ENCODE peak calls at places on chromosomes 12 and 14, in five cellular contexts. One of them, this sample, is unnamed.

GRCh38 chr12:32455607-32456063 is 56.3 kb downstream of the FGD4 start:
- DNase-seq in mesenchymal stem cell: peak
- DNase-seq in mammary epithelial cell: peak
- DNase-seq in GM23248: peak
- DNase-seq in SK-N-SH: peak
- DNase-seq in this sample: peak

GRCh38 chr12:28780096-28780495 is 369.0 kb upstream of the FAR2 start:
- DNase-seq in mammary epithelial cell: peak
- DNase-seq in SK-N-SH: no peak
- DNase-seq in mesenchymal stem cell: peak
- DNase-seq in GM23248: peak
- DNase-seq in this sample: no peak

GRCh38 chr14:30251557-30252100 is 307.3 kb upstream of the G2E3 start:
- DNase-seq in SK-N-SH: no peak
- DNase-seq in GM23248: no peak
- DNase-seq in mammary epithelial cell: no peak
- DNase-seq in mesenchymal stem cell: no peak
- DNase-seq in this sample: no peak

GRCh38 chr12:31005944-31006361 is 67.7 kb upstream of the DDX11 start:
- DNase-seq in GM23248: peak
- DNase-seq in mammary epithelial cell: peak
- DNase-seq in SK-N-SH: peak
- DNase-seq in mesenchymal stem cell: peak
- DNase-seq in this sample: peak

GRCh38 chr12:47554046-47554653 is 151.7 kb downstream of the RPAP3 start:
- DNase-seq in GM23248: no peak
- DNase-seq in mesenchymal stem cell: no peak
- DNase-seq in SK-N-SH: no peak
- DNase-seq in mammary epithelial cell: no peak
- DNase-seq in this sample: no peak

GRCh38 chr12:104632724-104633181 is 176.0 kb downstream of the CHST11 start:
- DNase-seq in SK-N-SH: no peak
- DNase-seq in mesenchymal stem cell: peak
- DNase-seq in GM23248: peak
- DNase-seq in mammary epithelial cell: no peak
- DNase-seq in this sample: no peak

GRCh38 chr12:6133642-6134041 is 9.2 kb upstream of the VWF start:
- DNase-seq in mammary epithelial cell: no peak
- DNase-seq in GM23248: no peak
- DNase-seq in mesenchymal stem cell: no peak
- DNase-seq in SK-N-SH: no peak
- DNase-seq in this sample: no peak

GRCh38 chr12:52561880-52562449 is 9.0 kb upstream of the KRT71 start:
- DNase-seq in GM23248: peak
- DNase-seq in SK-N-SH: no peak
- DNase-seq in mesenchymal stem cell: peak
- DNase-seq in mammary epithelial cell: no peak
- DNase-seq in this sample: no peak

GRCh38 chr12:10354071-10354470 is 35.8 kb downstream of the KLRK1 start:
- DNase-seq in mesenchymal stem cell: no peak
- DNase-seq in GM23248: no peak
- DNase-seq in mammary epithelial cell: no peak
- DNase-seq in SK-N-SH: no peak
- DNase-seq in this sample: no peak

GRCh38 chr12:24228980-24229730 is 279.7 kb upstream of the SOX5 start:
- DNase-seq in GM23248: no peak
- DNase-seq in mammary epithelial cell: no peak
- DNase-seq in SK-N-SH: no peak
- DNase-seq in mesenchymal stem cell: no peak
- DNase-seq in this sample: no peak

GRCh38 chr12:117111386-117112267 is 12.4 kb upstream of the TESC start:
- DNase-seq in GM23248: no peak
- DNase-seq in mesenchymal stem cell: no peak
- DNase-seq in mammary epithelial cell: no peak
- DNase-seq in SK-N-SH: no peak
- DNase-seq in this sample: no peak

GRCh38 chr14:71754422-71755095 is 177.7 kb upstream of the RGS6 start:
- DNase-seq in mammary epithelial cell: no peak
- DNase-seq in mesenchymal stem cell: no peak
- DNase-seq in GM23248: no peak
- DNase-seq in SK-N-SH: no peak
- DNase-seq in this sample: no peak

GRCh38 chr12:6538420-6539275 is 4.3 kb downstream of the GAPDH start:
- DNase-seq in mesenchymal stem cell: peak
- DNase-seq in mammary epithelial cell: peak
- DNase-seq in GM23248: peak
- DNase-seq in SK-N-SH: peak
- DNase-seq in this sample: peak

GRCh38 chr14:29846339-29847129 is 81.1 kb downstream of the PRKD1 start:
- DNase-seq in GM23248: no peak
- DNase-seq in mesenchymal stem cell: no peak
- DNase-seq in mammary epithelial cell: peak
- DNase-seq in SK-N-SH: no peak
- DNase-seq in this sample: no peak

GRCh38 chr12:43988838-43989560 is 153.1 kb downstream of the TMEM117 start:
- DNase-seq in mesenchymal stem cell: no peak
- DNase-seq in GM23248: peak
- DNase-seq in mammary epithelial cell: peak
- DNase-seq in SK-N-SH: no peak
- DNase-seq in this sample: peak

GRCh38 chr12:65537978-65538377 is 259.5 kb downstream of the MSRB3 start:
- DNase-seq in mesenchymal stem cell: no peak
- DNase-seq in mammary epithelial cell: peak
- DNase-seq in GM23248: no peak
- DNase-seq in SK-N-SH: no peak
- DNase-seq in this sample: no peak

GRCh38 chr14:90559811-90560492 is 163.1 kb downstream of the CALM1 start:
- DNase-seq in mesenchymal stem cell: no peak
- DNase-seq in SK-N-SH: no peak
- DNase-seq in GM23248: no peak
- DNase-seq in mammary epithelial cell: no peak
- DNase-seq in this sample: no peak

GRCh38 chr12:129081755-129082250 is 228.5 kb downstream of the GLT1D1 start:
- DNase-seq in GM23248: no peak
- DNase-seq in mesenchymal stem cell: no peak
- DNase-seq in SK-N-SH: no peak
- DNase-seq in mammary epithelial cell: no peak
- DNase-seq in this sample: no peak

GRCh38 chr12:132218915-132219314 is 74.7 kb downstream of the NOC4L start:
- DNase-seq in GM23248: no peak
- DNase-seq in mammary epithelial cell: no peak
- DNase-seq in SK-N-SH: peak
- DNase-seq in mesenchymal stem cell: no peak
- DNase-seq in this sample: peak

GRCh38 chr12:109525279-109525585 is 47.8 kb downstream of the UBE3B start:
- DNase-seq in GM23248: no peak
- DNase-seq in SK-N-SH: no peak
- DNase-seq in mesenchymal stem cell: no peak
- DNase-seq in mammary epithelial cell: no peak
- DNase-seq in this sample: no peak
- H3K4me3 ChIP-seq in GM23248: no peak
- H3K4me3 ChIP-seq in SK-N-SH: no peak
- H3K4me3 ChIP-seq in mesenchymal stem cell: no peak
- H3K4me3 ChIP-seq in mammary epithelial cell: no peak
- H3K4me3 ChIP-seq in this sample: no peak

GRCh38 chr14:22977684-22978486 is 4.5 kb downstream of the AJUBA start:
- DNase-seq in GM23248: peak
- DNase-seq in mesenchymal stem cell: peak
- DNase-seq in mammary epithelial cell: peak
- DNase-seq in SK-N-SH: peak
- DNase-seq in this sample: peak
- H3K9ac ChIP-seq in GM23248: peak
- H3K9ac ChIP-seq in mesenchymal stem cell: peak
- H3K9ac ChIP-seq in mammary epithelial cell: peak
- H3K9ac ChIP-seq in SK-N-SH: peak
- H3K9ac ChIP-seq in this sample: peak

GRCh38 chr12:130870442-130871285 is 1.2 kb upstream of the RAN start:
- DNase-seq in mammary epithelial cell: peak
- DNase-seq in GM23248: peak
- DNase-seq in mesenchymal stem cell: peak
- DNase-seq in SK-N-SH: peak
- DNase-seq in this sample: peak
- H3K4me3 ChIP-seq in mammary epithelial cell: peak
- H3K4me3 ChIP-seq in GM23248: peak
- H3K4me3 ChIP-seq in mesenchymal stem cell: no peak
- H3K4me3 ChIP-seq in SK-N-SH: no peak
- H3K4me3 ChIP-seq in this sample: peak

GRCh38 chr14:103207404-103208072 is 84.3 kb downstream of the TNFAIP2 start:
- DNase-seq in GM23248: peak
- DNase-seq in mammary epithelial cell: no peak
- DNase-seq in mesenchymal stem cell: peak
- DNase-seq in SK-N-SH: peak
- DNase-seq in this sample: peak
- H3K9ac ChIP-seq in GM23248: peak
- H3K9ac ChIP-seq in mammary epithelial cell: no peak
- H3K9ac ChIP-seq in mesenchymal stem cell: peak
- H3K9ac ChIP-seq in SK-N-SH: no peak
- H3K9ac ChIP-seq in this sample: peak

DNA sequence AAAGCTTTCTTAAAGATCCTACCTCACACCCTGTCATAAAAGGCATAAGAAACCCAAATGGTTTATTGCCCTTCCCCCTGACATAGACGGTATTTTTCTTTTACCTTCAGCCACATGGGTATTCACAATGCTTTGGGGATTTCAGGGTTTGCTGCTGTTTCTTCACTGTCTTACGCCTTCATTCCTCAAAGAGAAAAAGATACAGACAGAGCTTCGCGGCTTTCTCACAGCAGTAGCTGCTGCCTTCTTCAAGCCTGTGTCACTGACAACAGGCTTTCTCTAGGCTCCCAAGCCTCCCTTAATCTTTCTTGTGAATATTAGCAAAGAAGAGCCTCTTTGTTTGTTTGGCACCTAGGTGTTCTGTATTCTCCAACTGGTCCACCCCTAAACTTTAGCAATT is 197.4 kb upstream of the ARID2 start:
- DNase-seq in GM23248: no peak
- DNase-seq in SK-N-SH: no peak
- DNase-seq in mammary epithelial cell: no peak
- DNase-seq in mesenchymal stem cell: no peak
- DNase-seq in this sample: no peak
- H3K4me3 ChIP-seq in GM23248: no peak
- H3K4me3 ChIP-seq in SK-N-SH: no peak
- H3K4me3 ChIP-seq in mammary epithelial cell: no peak
- H3K4me3 ChIP-seq in mesenchymal stem cell: no peak
- H3K4me3 ChIP-seq in this sample: no peak

DNA sequence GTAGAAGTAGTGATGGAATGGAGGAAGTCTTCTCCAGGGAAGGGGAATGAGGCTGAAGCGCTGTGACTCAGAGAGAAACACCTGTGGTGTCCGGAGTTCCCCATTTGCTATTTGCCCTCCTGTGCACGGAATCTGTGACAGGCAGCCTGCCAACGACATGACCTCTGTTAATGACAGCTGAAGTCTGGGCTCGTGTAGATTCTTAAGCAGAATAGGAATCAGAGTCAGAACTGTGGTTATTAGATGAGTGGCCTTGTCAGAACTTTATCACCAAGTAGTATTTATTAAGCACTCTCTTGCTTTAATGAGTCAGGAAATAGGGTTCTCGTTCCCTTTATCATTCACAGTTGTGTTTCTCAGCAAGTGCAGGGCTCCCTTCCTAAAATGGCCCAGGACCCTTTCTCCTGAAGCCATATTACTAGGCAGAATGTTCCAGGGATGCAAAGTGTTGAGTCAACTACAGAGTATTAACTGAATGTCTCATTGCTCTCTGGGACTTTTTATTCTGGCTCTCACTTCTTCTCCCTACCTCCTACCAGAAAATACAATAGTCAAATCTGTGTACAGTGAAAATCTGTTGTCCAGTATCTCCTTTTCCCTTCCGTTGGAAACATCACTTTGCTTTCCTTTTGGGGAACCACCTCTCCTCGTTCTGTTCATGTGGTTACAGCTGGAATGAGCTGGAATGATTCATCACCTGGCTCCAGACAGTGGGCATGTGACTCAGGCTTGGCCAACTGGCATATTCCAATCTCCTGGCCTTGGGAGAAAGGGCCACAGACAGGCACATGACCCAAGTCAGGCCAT is 77.8 kb upstream of the MAX start:
- DNase-seq in mammary epithelial cell: peak
- DNase-seq in mesenchymal stem cell: peak
- DNase-seq in SK-N-SH: no peak
- DNase-seq in GM23248: peak
- DNase-seq in this sample: peak
- H3K9ac ChIP-seq in mammary epithelial cell: peak
- H3K9ac ChIP-seq in mesenchymal stem cell: peak
- H3K9ac ChIP-seq in SK-N-SH: no peak
- H3K9ac ChIP-seq in GM23248: peak
- H3K9ac ChIP-seq in this sample: no peak

GRCh38 chr14:74562515-74563232 is 49.4 kb downstream of the LTBP2 start:
- DNase-seq in mammary epithelial cell: no peak
- DNase-seq in SK-N-SH: no peak
- DNase-seq in GM23248: no peak
- DNase-seq in mesenchymal stem cell: peak
- DNase-seq in this sample: peak

GRCh38 chr14:74554742-74555362 is 57.2 kb downstream of the LTBP2 start:
- DNase-seq in SK-N-SH: no peak
- DNase-seq in mesenchymal stem cell: no peak
- DNase-seq in GM23248: no peak
- DNase-seq in mammary epithelial cell: no peak
- DNase-seq in this sample: no peak

GRCh38 chr14:74557691-74558090 is 54.3 kb downstream of the LTBP2 start:
- DNase-seq in mammary epithelial cell: no peak
- DNase-seq in SK-N-SH: no peak
- DNase-seq in GM23248: no peak
- DNase-seq in mesenchymal stem cell: no peak
- DNase-seq in this sample: no peak

GRCh38 chr14:74555476-74556050 is 56.5 kb downstream of the LTBP2 start:
- DNase-seq in mammary epithelial cell: no peak
- DNase-seq in mesenchymal stem cell: no peak
- DNase-seq in SK-N-SH: no peak
- DNase-seq in GM23248: peak
- DNase-seq in this sample: no peak

GRCh38 chr14:74558655-74559054 is 53.4 kb downstream of the LTBP2 start:
- DNase-seq in mesenchymal stem cell: no peak
- DNase-seq in GM23248: peak
- DNase-seq in SK-N-SH: no peak
- DNase-seq in mammary epithelial cell: no peak
- DNase-seq in this sample: peak
- H3K4me3 ChIP-seq in mesenchymal stem cell: no peak
- H3K4me3 ChIP-seq in GM23248: no peak
- H3K4me3 ChIP-seq in SK-N-SH: no peak
- H3K4me3 ChIP-seq in mammary epithelial cell: no peak
- H3K4me3 ChIP-seq in this sample: no peak

GRCh38 chr14:94485944-94486841 is 10.2 kb upstream of the SERPINA9 start:
- DNase-seq in GM23248: peak
- DNase-seq in mesenchymal stem cell: no peak
- DNase-seq in mammary epithelial cell: peak
- DNase-seq in SK-N-SH: peak
- DNase-seq in this sample: peak
- H3K9ac ChIP-seq in GM23248: no peak
- H3K9ac ChIP-seq in mesenchymal stem cell: peak
- H3K9ac ChIP-seq in mammary epithelial cell: no peak
- H3K9ac ChIP-seq in SK-N-SH: no peak
- H3K9ac ChIP-seq in this sample: peak

This sample was measured in adipocyte.